ENCODE peak calls at places on chromosomes 6 and 20, in ten cellular contexts. P is NCI-H446; C is ELF-1; O is hypothalamus; Y is CD8-positive, alpha-beta T cell; Z is frontal cortex; S is brain microvascular endothelial cell; A is COLO829; V is GM18507; W is KBM-7. L is an unnamed sample.

GRCh38 chr6:165744515-165745228 is 81.6 kb upstream of the PDE10A start:
- DNase-seq in P (no peak), C (no peak), O (no peak), Y (no peak), Z (no peak), S (peak), A (no peak), V (no peak), W (no peak), L (no peak)

GRCh38 chr20:61061981-61062380 is 190.1 kb upstream of the CDH4 start:
- DNase-seq in P (no peak), C (no peak), O (no peak), Y (no peak), Z (no peak), S (no peak), A (no peak), V (no peak), W (no peak), L (no peak)

GRCh38 chr20:17786221-17786718 is 86.5 kb downstream of the BANF2 start:
- DNase-seq in P (no peak), C (no peak), O (no peak), Y (no peak), Z (no peak), S (peak), A (no peak), V (no peak), W (no peak), L (peak)

GRCh38 chr20:24746351-24746685 is 202.8 kb upstream of the CST7 start:
- DNase-seq in P (no peak), C (peak), O (no peak), Y (no peak), Z (no peak), S (no peak), A (no peak), V (no peak), W (no peak), L (no peak)

GRCh38 chr6:37547564-37548061 is 47.9 kb upstream of the CCDC167 start:
- DNase-seq in P (peak), C (no peak), O (no peak), Y (peak), Z (no peak), S (peak), A (no peak), V (no peak), W (no peak), L (no peak)

GRCh38 chr6:31718294-31718693 is 3.1 kb downstream of the LY6G6D start:
- DNase-seq in P (no peak), C (peak), O (no peak), Y (no peak), Z (no peak), S (no peak), A (no peak), V (no peak), W (no peak), L (no peak)

GRCh38 chr6:116393430-116393829 is 22.7 kb downstream of the DSE start:
- DNase-seq in P (no peak), C (no peak), O (no peak), Y (no peak), Z (no peak), S (no peak), A (no peak), V (no peak), W (no peak), L (peak)

GRCh38 chr20:51322164-51322707 is 220.3 kb downstream of the NFATC2 start:
- DNase-seq in P (no peak), C (no peak), O (no peak), Y (no peak), Z (no peak), S (no peak), A (no peak), V (no peak), W (no peak), L (no peak)

GRCh38 chr6:43774776-43775583 is 5.0 kb downstream of the VEGFA start:
- DNase-seq in P (no peak), C (peak), O (peak), Y (peak), Z (peak), S (peak), A (peak), V (peak), W (peak), L (peak)

GRCh38 chr6:141552463-141552862 is 580.3 kb upstream of the GJE1 start:
- DNase-seq in P (no peak), C (no peak), O (no peak), Y (no peak), Z (no peak), S (peak), A (no peak), V (no peak), W (peak), L (no peak)

GRCh38 chr20:2800590-2801458 is at the start of gene CPXM1:
- DNase-seq in P (no peak), C (peak), O (no peak), Y (no peak), Z (no peak), S (no peak), A (no peak), V (peak), W (peak), L (peak)

GRCh38 chr6:45479834-45480696 is 102.3 kb upstream of the SUPT3H start:
- DNase-seq in P (no peak), C (no peak), O (no peak), Y (no peak), Z (no peak), S (peak), A (no peak), V (no peak), W (peak), L (peak)

L was measured in MV-4-11.